ENCODE peak calls at places on chromosomes 12 and 14, in seven cellular contexts. T is cardiac muscle cell, O is IMR-90, U is fibroblast of lung, B is uterus, Z is HCT116, F is transverse colon. V is an unnamed sample.
A peak's percentile ranks its signal among the peaks of the same experiment; 100 is the strongest.

GRCh38 chr12:55707841-55708694 is at the start of gene ITGA7:
- DNase-seq in T (no peak), O (no peak), U (no peak), B (peak; percentile 80), Z (no peak), F (peak; percentile 75), V (peak; percentile 89)

GRCh38 chr14:58160561-58160960 is 8.5 kb upstream of the ARMH4 start:
- DNase-seq in T (no peak), O (no peak), U (no peak), B (no peak), Z (no peak), F (no peak), V (no peak)

GRCh38 chr12:95440401-95440800 is 33.6 kb upstream of the METAP2 start:
- DNase-seq in T (peak; percentile 54), O (peak; percentile 67), U (peak; percentile 58), B (no peak), Z (no peak), F (no peak), V (no peak)

GRCh38 chr14:72545411-72546311 is 348.2 kb downstream of the DPF3 start:
- DNase-seq in T (no peak), O (no peak), U (no peak), B (no peak), Z (no peak), F (no peak), V (no peak)

GRCh38 chr12:131129839-131130238 is 176.1 kb downstream of the ADGRD1 start:
- DNase-seq in T (no peak), O (no peak), U (no peak), B (no peak), Z (no peak), F (no peak), V (peak; percentile 41)

GRCh38 chr12:113479578-113480335 is 8.1 kb upstream of the LHX5 start:
- DNase-seq in T (peak; percentile 57), O (peak; percentile 20), U (peak; percentile 34), B (no peak), Z (no peak), F (no peak), V (no peak)

GRCh38 chr12:9992296-9992695 is 6.6 kb downstream of the CLEC1B start:
- DNase-seq in T (no peak), O (no peak), U (no peak), B (no peak), Z (no peak), F (no peak), V (no peak)

GRCh38 chr12:99553461-99553860 is 94.1 kb upstream of the GARIN6 start:
- DNase-seq in T (no peak), O (no peak), U (no peak), B (no peak), Z (no peak), F (no peak), V (peak; percentile 18)

GRCh38 chr12:65612440-65612839 is 211.8 kb upstream of the HMGA2 start:
- DNase-seq in T (peak; percentile 33), O (no peak), U (peak; percentile 59), B (no peak), Z (no peak), F (no peak), V (no peak)

GRCh38 chr14:75295491-75296338 is 17.1 kb downstream of the FOS start:
- DNase-seq in T (peak; percentile 90), O (peak; percentile 64), U (peak; percentile 72), B (peak; percentile 84), Z (no peak), F (peak; percentile 89), V (peak; percentile 77)

GRCh38 chr14:61528591-61529021 is 166.7 kb upstream of the HIF1A start:
- DNase-seq in T (peak; percentile 76), O (peak; percentile 98), U (peak; percentile 82), B (no peak), Z (no peak), F (no peak), V (no peak)

GRCh38 chr12:21220266-21220665 is 89.3 kb downstream of the SLCO1B1 start:
- DNase-seq in T (no peak), O (no peak), U (no peak), B (no peak), Z (no peak), F (no peak), V (no peak)

DNA sequence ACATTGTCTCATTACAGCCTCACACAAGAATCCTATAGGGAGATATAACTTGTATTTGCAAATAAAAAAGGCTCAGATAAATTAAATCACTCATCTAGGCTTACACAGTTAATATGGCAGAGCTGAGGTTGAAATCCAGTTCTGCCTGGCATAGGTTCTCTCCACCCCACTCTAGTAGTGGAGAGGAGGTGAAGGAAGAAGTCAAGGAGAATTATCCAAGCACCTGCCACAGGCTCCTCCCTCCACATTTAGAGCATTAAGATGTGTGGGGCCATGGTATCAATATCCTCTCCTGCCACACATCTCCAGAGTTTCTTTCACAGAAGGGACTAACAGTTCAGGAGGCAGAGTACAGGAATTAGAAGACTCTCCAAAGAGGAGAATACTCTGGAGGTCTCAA is 22.5 kb upstream of the STAC3 start:
- DNase-seq in T (no peak), O (no peak), U (no peak), B (no peak), Z (no peak), F (no peak), V (no peak)
- H3K27ac ChIP-seq in T (peak overlapping the region; percentile 67), O (no peak overlapping the region), U (no peak overlapping the region), B (no peak overlapping the region), Z (no peak overlapping the region), F (no peak overlapping the region), V (no peak overlapping the region)

GRCh38 chr14:69288956-69289705 is 29.2 kb downstream of the GALNT16 start:
- DNase-seq in T (no peak), O (no peak), U (no peak), B (no peak), Z (no peak), F (no peak), V (no peak)

GRCh38 chr14:69285661-69286255 is 25.8 kb downstream of the GALNT16 start:
- DNase-seq in T (no peak), O (no peak), U (no peak), B (no peak), Z (no peak), F (no peak), V (no peak)

GRCh38 chr14:69289811-69290520 is 30.0 kb downstream of the GALNT16 start:
- DNase-seq in T (no peak), O (no peak), U (no peak), B (no peak), Z (no peak), F (no peak), V (no peak)

GRCh38 chr14:69287096-69287991 is 27.4 kb downstream of the GALNT16 start:
- DNase-seq in T (peak; percentile 13), O (no peak), U (no peak), B (peak; percentile 44), Z (no peak), F (no peak), V (peak; percentile 71)

GRCh38 chr14:69288001-69288771 is 28.2 kb downstream of the GALNT16 start:
- DNase-seq in T (peak; percentile 44), O (peak; percentile 42), U (peak; percentile 49), B (peak; percentile 80), Z (no peak), F (peak; percentile 27), V (peak; percentile 23)
- TF ChIP-seq CTCF in T (peak; percentile 52), O (peak; percentile 43), U (peak; percentile 63), B (peak; percentile 24), Z (peak; percentile 24), F (no peak), V (peak; percentile 41)

GRCh38 chr12:40197590-40197989 is 27.2 kb upstream of the LRRK2 start:
- DNase-seq in T (no peak), O (no peak), U (no peak), B (no peak), Z (no peak), F (no peak), V (no peak)

GRCh38 chr12:40204337-40204736 is 20.5 kb upstream of the LRRK2 start:
- DNase-seq in T (no peak), O (no peak), U (no peak), B (no peak), Z (no peak), F (no peak), V (no peak)

GRCh38 chr12:40203060-40203430 is 21.8 kb upstream of the LRRK2 start:
- DNase-seq in T (no peak), O (no peak), U (no peak), B (no peak), Z (no peak), F (no peak), V (no peak)

GRCh38 chr12:40198601-40199000 is 26.2 kb upstream of the LRRK2 start:
- DNase-seq in T (no peak), O (peak; percentile 13), U (peak; percentile 13), B (no peak), Z (no peak), F (no peak), V (no peak)

GRCh38 chr12:40202095-40203059 is 22.4 kb upstream of the LRRK2 start:
- DNase-seq in T (no peak), O (no peak), U (no peak), B (no peak), Z (no peak), F (no peak), V (no peak)
- H3K27me3 ChIP-seq in T (no peaks in the 10 kb centered on the region), O (no peaks in the 10 kb centered on the region), U (no peaks in the 10 kb centered on the region), B (no peaks in the 10 kb centered on the region), Z (no peaks in the 10 kb centered on the region), F (no peaks in the 10 kb centered on the region), V (no peaks in the 10 kb centered on the region)

DNA sequence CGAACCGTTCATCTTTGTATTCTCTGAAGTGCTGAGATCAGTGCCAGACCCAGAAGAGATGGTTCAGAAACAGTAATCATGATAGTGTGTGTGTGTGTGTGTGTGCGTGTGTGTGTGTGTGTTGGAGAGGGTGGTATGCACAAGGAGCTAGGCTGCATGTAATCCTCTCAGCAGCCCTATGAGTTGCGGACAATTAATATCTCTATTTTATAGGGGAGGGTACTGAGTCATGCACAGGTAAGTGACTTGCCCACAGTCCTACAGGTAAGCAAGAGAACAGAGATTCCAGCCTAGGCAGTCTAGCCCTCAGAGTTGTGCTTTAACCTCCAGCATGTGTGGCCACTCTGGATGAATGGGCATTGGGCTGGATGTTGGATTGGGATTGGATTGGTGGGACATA is 27.9 kb upstream of the TCL1A start:
- DNase-seq in T (no peak), O (no peak), U (no peak), B (no peak), Z (no peak), F (no peak), V (no peak)
- H3K27ac ChIP-seq in T (no peak overlapping the region), O (no peak overlapping the region), U (no peak overlapping the region), B (no peak overlapping the region), Z (no peak overlapping the region), F (no peak overlapping the region), V (no peak overlapping the region)

GRCh38 chr14:89848165-89848564 is 106.4 kb downstream of the EFCAB11 start:
- DNase-seq in T (peak; percentile 28), O (peak; percentile 71), U (peak; percentile 62), B (no peak), Z (no peak), F (no peak), V (no peak)
- TF ChIP-seq CTCF in T (peak; percentile 48), O (peak; percentile 70), U (peak; percentile 76), B (no peak), Z (peak; percentile 30), F (no peak), V (no peak)

DNA sequence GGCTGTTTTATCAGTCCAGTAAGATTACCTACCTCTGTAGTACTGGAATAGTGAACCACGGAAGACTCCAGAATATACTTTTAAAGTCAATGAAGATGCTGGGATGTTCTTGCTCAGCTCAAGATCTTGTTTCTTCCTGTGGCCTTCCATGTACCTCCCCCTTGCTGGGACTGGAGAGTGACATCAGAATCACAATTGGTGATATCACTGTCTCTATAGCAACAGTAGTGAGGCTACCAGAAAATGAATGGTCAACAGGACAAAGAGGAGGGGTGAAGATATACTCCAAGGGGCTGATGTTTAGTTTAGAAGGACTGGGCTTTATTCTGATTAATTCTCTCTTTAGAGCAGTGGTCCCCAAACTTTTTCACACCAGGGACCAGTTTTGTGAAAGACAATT is 3.8 kb downstream of the AKAP3 start:
- DNase-seq in T (no peak), O (no peak), U (no peak), B (no peak), Z (no peak), F (no peak), V (no peak)
- H3K27me3 ChIP-seq in T (peaks cover 7% of the 10 kb centered on the region), O (no peaks in the 10 kb centered on the region), U (no peaks in the 10 kb centered on the region), B (no peaks in the 10 kb centered on the region), Z (no peaks in the 10 kb centered on the region), F (no peaks in the 10 kb centered on the region), V (no peaks in the 10 kb centered on the region)

V was measured in WERI-Rb-1.